ENCODE peak calls at places on chromosomes 1 and 21, in seven cellular contexts. E, A, G, Q, L, V and I are unnamed samples.

GRCh38 chr1:189609206-189609605 is 868.5 kb downstream of the BRINP3 start:
- DNase-seq in G (no peak), Q (no peak), V (no peak), A (no peak), E (no peak), L (no peak), I (no peak)

GRCh38 chr1:38451541-38451993 is 405.0 kb upstream of the POU3F1 start:
- DNase-seq in L (no peak), E (no peak), G (no peak), A (peak), V (no peak), Q (peak), I (no peak)

GRCh38 chr1:94276900-94277581 is 39.7 kb upstream of the ARHGAP29 start:
- DNase-seq in G (no peak), V (no peak), A (no peak), L (no peak), Q (no peak), E (no peak), I (no peak)

GRCh38 chr1:94209425-94209824 is 28.0 kb downstream of the ARHGAP29 start:
- DNase-seq in Q (peak), A (no peak), V (no peak), G (no peak), L (no peak), E (no peak), I (no peak)

GRCh38 chr1:62869217-62869754 is 85.4 kb downstream of the ATG4C start:
- DNase-seq in Q (no peak), V (no peak), G (no peak), A (no peak), E (no peak), L (no peak), I (no peak)

GRCh38 chr1:202005958-202006357 is 4.4 kb upstream of the ELF3 start:
- DNase-seq in V (no peak), G (no peak), A (peak), L (no peak), E (no peak), Q (no peak), I (no peak)

GRCh38 chr1:81349194-81349965 is 451.4 kb upstream of the ADGRL2 start:
- DNase-seq in V (no peak), E (no peak), L (no peak), Q (no peak), G (no peak), A (no peak), I (no peak)

GRCh38 chr1:112849425-112849966 is 106.5 kb downstream of the SLC16A1 start:
- DNase-seq in G (peak), A (no peak), Q (peak), V (no peak), E (peak), L (no peak), I (no peak)

GRCh38 chr1:196651637-196652215 is at the start of gene CFH:
- DNase-seq in Q (peak), A (peak), L (no peak), E (no peak), G (no peak), V (no peak), I (no peak)

GRCh38 chr1:188689542-188689941 is 1788.1 kb downstream of the BRINP3 start:
- DNase-seq in G (no peak), V (no peak), A (no peak), Q (peak), L (no peak), E (no peak), I (no peak)

GRCh38 chr1:44002606-44003157 is 11.3 kb downstream of the CCDC24 start:
- DNase-seq in L (no peak), E (no peak), V (no peak), G (no peak), A (no peak), Q (no peak), I (no peak)

GRCh38 chr1:30088594-30089556 is 634.5 kb downstream of the MATN1 start:
- DNase-seq in E (peak), V (no peak), Q (no peak), G (no peak), L (no peak), A (peak), I (no peak)

GRCh38 chr1:224616761-224617409 is 768 bp downstream of the CNIH3 start:
- DNase-seq in A (no peak), L (no peak), Q (no peak), G (no peak), E (no peak), V (no peak), I (no peak)

GRCh38 chr1:184709418-184709817 is 45.2 kb downstream of the EDEM3 start:
- DNase-seq in E (no peak), V (no peak), A (no peak), L (no peak), G (no peak), Q (no peak), I (no peak)

GRCh38 chr1:172895050-172895460 is 155.7 kb downstream of the TNFSF18 start:
- DNase-seq in V (no peak), A (no peak), G (no peak), E (no peak), L (no peak), Q (peak), I (no peak)

GRCh38 chr1:165235158-165235776 is 121.2 kb downstream of the LMX1A start:
- DNase-seq in L (peak), V (no peak), A (no peak), E (no peak), G (no peak), Q (no peak), I (no peak)

GRCh38 chr1:184754479-184755225 is at the start of gene EDEM3:
- DNase-seq in Q (peak), L (peak), V (peak), E (peak), A (peak), G (peak), I (peak)

GRCh38 chr1:156488566-156489165 is 11.9 kb downstream of the MEF2D start:
- DNase-seq in L (no peak), E (peak), G (no peak), V (no peak), Q (no peak), A (no peak), I (no peak)

GRCh38 chr1:178937770-178938169 is 66.9 kb upstream of the ANGPTL1 start:
- DNase-seq in G (no peak), A (no peak), E (no peak), L (no peak), Q (no peak), V (no peak), I (no peak)

GRCh38 chr1:28246427-28246832 is 10.5 kb downstream of the ATP5IF1 start:
- DNase-seq in V (no peak), Q (peak), E (peak), G (no peak), L (no peak), A (no peak), I (no peak)

GRCh38 chr1:5423109-5423508 is 569.1 kb downstream of the NPHP4 start:
- DNase-seq in V (no peak), L (no peak), G (no peak), A (no peak), Q (no peak), E (no peak), I (no peak)

GRCh38 chr1:11990303-11991032 is 10.2 kb downstream of the MFN2 start:
- DNase-seq in V (no peak), L (no peak), Q (peak), A (no peak), E (no peak), G (peak), I (no peak)

GRCh38 chr1:117586747-117587478 is 18.9 kb upstream of the TENT5C start:
- DNase-seq in G (no peak), V (no peak), L (no peak), A (no peak), Q (no peak), E (no peak), I (no peak)

GRCh38 chr1:161132410-161133219 is at the start of gene DEDD:
- DNase-seq in Q (peak), G (peak), E (peak), A (peak), V (peak), L (peak), I (peak)
- TF ChIP-seq POLR2A in Q (no peak), G (peak), E (peak), A (peak), V (peak), L (peak), I (peak)

GRCh38 chr1:114216431-114217173 is 62.9 kb upstream of the SYT6 start:
- DNase-seq in E (no peak), V (no peak), Q (no peak), G (no peak), L (no peak), A (no peak), I (no peak)

GRCh38 chr1:114214016-114214415 is 60.3 kb upstream of the SYT6 start:
- DNase-seq in A (no peak), V (no peak), L (no peak), G (no peak), Q (no peak), E (no peak), I (no peak)

GRCh38 chr1:114218397-114219237 is 64.9 kb upstream of the SYT6 start:
- DNase-seq in A (no peak), V (no peak), G (no peak), L (no peak), E (no peak), Q (no peak), I (no peak)

GRCh38 chr1:114219247-114219872 is 65.7 kb upstream of the SYT6 start:
- DNase-seq in Q (peak), V (no peak), G (no peak), E (no peak), A (peak), L (no peak), I (no peak)

DNA sequence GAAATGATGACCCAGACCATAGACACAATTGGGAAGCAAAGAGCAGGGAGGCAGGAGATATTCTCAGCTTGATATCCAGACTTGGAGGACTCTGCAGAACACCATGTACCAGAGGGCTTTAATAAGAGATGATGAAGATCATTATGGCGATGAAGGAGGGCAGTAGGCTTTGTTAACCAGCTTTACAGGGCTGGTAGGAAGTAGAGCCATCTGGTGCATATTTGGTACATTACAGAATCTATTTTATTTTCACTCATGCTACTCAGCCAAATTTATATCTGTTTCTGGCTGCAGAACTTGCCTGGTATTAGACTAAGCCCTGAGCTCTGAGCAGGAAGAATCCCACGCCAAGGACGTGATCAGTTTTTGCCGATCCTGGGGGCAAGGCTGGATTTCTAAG is 61.8 kb upstream of the SYT6 start:
- DNase-seq in G (no peak), Q (no peak), V (no peak), L (no peak), A (no peak), E (no peak), I (no peak)
- TF ChIP-seq CTCF in G (no peak), Q (no peak), V (no peak), L (peak), A (peak), E (no peak), I (no peak)

DNA sequence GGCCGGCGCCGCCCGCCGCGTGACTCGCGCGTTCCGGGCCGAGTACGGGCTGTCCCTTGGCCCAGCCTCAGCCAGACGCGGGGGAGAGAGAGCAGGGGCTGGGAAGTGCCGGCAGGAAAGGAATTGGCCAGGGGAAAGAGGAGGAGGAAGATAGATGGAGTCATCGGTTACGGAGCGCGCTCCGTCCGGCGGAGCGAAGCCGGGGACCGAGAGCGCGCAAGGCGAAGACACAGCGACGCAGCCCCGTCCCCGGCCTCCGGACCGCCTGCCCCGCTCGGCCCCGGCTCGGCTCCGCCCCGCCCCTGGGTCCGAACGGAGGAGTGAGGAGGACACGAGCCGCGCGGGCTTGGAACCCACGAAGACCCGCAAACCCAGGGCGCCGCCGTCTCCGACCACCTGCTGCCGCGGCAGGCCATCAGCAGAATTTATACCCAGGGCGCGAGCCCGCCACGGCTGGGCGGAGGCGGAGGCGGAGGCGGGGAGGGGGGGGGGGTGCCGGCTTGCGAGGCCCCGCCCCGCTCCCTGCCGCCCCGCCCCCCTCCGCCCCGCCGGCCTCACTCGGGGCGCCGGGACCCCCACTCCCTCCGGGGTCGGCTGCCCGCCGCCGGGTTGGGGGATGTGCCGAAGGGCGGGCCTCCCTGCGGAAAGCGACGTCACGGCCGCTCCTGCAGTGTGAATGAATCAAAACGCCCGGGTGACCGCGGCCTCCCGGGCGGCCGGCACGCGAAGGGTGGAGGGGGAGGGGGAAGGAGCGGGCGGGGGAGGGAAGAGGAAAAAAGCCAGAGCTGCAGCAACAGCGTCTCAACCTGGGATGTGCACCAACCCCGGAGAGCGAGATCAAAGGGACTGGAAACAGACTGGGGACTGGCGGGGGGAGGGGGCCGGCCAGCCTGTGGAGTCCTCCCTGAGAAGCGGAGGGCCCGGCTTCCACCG is at the start of gene LHX4:
- DNase-seq in Q (no peak), E (no peak), G (no peak), L (no peak), A (peak), V (no peak), I (peak)
- TF ChIP-seq POLR2A in Q (no peak), E (no peak), G (no peak), L (no peak), A (no peak), V (no peak), I (no peak)

GRCh38 chr1:2311184-2312032 is 79.9 kb downstream of the MORN1 start:
- DNase-seq in A (peak), G (no peak), Q (peak), L (no peak), E (peak), V (no peak), I (peak)
- TF ChIP-seq CTCF in A (peak), G (peak), Q (peak), L (no peak), E (peak), V (peak), I (peak)

GRCh38 chr21:43928726-43929125 is 63.7 kb downstream of the AGPAT3 start:
- DNase-seq in A (no peak), E (no peak), V (no peak), Q (no peak), G (no peak), L (no peak), I (no peak)

GRCh38 chr21:43928230-43928607 is 63.2 kb downstream of the AGPAT3 start:
- DNase-seq in V (no peak), L (no peak), A (no peak), Q (no peak), E (no peak), G (no peak), I (no peak)

GRCh38 chr21:43930074-43930847 is 65.2 kb downstream of the AGPAT3 start:
- DNase-seq in V (no peak), L (no peak), G (peak), Q (no peak), E (no peak), A (no peak), I (no peak)

GRCh38 chr21:43930848-43931384 is 65.9 kb downstream of the AGPAT3 start:
- DNase-seq in A (no peak), V (no peak), L (no peak), G (peak), Q (no peak), E (no peak), I (no peak)

GRCh38 chr21:43929217-43929971 is 64.4 kb downstream of the AGPAT3 start:
- DNase-seq in E (no peak), G (peak), A (no peak), L (no peak), Q (no peak), V (no peak), I (no peak)
- TF ChIP-seq POLR2A in E (no peak), G (peak), A (no peak), L (no peak), Q (no peak), V (no peak), I (no peak)

GRCh38 chr1:59390307-59390706 is 93.4 kb downstream of the FGGY start:
- DNase-seq in L (no peak), G (no peak), A (no peak), Q (no peak), E (no peak), V (no peak), I (no peak)

GRCh38 chr1:59389847-59390246 is 93.0 kb downstream of the FGGY start:
- DNase-seq in G (no peak), Q (no peak), V (no peak), L (no peak), A (no peak), E (no peak), I (no peak)

GRCh38 chr1:59394706-59395417 is 98.0 kb downstream of the FGGY start:
- DNase-seq in V (no peak), Q (no peak), G (no peak), E (no peak), L (no peak), A (peak), I (no peak)

GRCh38 chr1:59393211-59394180 is 96.6 kb downstream of the FGGY start:
- DNase-seq in A (peak), Q (peak), L (peak), E (peak), V (peak), G (peak), I (peak)

GRCh38 chr1:59391216-59392179 is 94.6 kb downstream of the FGGY start:
- DNase-seq in A (peak), Q (no peak), E (no peak), L (no peak), V (no peak), G (no peak), I (no peak)
- TF ChIP-seq CTCF in A (no peak), Q (no peak), E (no peak), L (no peak), V (no peak), G (no peak), I (no peak)

GRCh38 chr1:155016231-155016831 is 13.7 kb downstream of the ZBTB7B start:
- DNase-seq in L (no peak), E (peak), V (no peak), A (no peak), Q (no peak), G (no peak), I (peak)

GRCh38 chr1:155018617-155019348 is 14.8 kb downstream of the DCST2 start:
- DNase-seq in Q (no peak), L (no peak), G (no peak), E (no peak), A (no peak), V (no peak), I (no peak)

GRCh38 chr1:155019377-155020245 is 14.0 kb downstream of the DCST2 start:
- DNase-seq in L (no peak), Q (no peak), A (no peak), V (no peak), G (no peak), E (no peak), I (no peak)

GRCh38 chr1:155017021-155017945 is 14.7 kb downstream of the ZBTB7B start:
- DNase-seq in Q (peak), V (peak), L (peak), G (peak), A (peak), E (peak), I (peak)

DNA sequence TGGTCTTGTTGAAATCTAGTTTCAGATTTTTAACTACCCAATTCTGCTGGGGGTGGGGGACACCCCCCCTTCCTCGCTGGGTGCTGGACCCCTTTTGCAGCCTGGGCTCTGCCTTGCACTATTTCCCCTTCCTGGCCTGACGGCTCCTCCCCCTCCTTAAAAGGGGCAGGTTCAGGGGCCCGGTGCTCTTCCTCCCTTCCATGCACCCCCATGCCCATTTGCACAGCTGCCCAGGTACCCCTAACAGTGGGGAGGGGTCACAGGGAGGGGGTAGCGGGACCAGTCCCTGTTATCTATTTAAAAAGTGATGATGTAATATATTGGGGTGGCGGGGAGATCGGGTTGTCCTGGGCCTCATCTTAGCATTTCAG is 15.3 kb downstream of the ZBTB7B start:
- DNase-seq in V (no peak), E (no peak), L (peak), G (no peak), Q (no peak), A (no peak), I (peak)
- TF ChIP-seq POLR2A in V (no peak), E (no peak), L (peak), G (no peak), Q (no peak), A (peak), I (no peak)

GRCh38 chr1:213008564-213008963 is 7.1 kb downstream of the ANGEL2 start:
- DNase-seq in G (no peak), L (no peak), A (no peak), E (no peak), Q (no peak), V (no peak), I (no peak)

GRCh38 chr1:213003281-213003680 is 12.4 kb downstream of the ANGEL2 start:
- DNase-seq in V (no peak), Q (no peak), E (no peak), G (no peak), A (no peak), L (no peak), I (no peak)
- TF ChIP-seq CTCF in V (no peak), Q (no peak), E (no peak), G (no peak), A (no peak), L (no peak), I (no peak)

GRCh38 chr1:109187127-109187526 is 26.6 kb upstream of the SARS1 start:
- DNase-seq in Q (no peak), E (no peak), L (no peak), G (no peak), A (no peak), V (no peak), I (no peak)
- TF ChIP-seq POLR2A in Q (no peak), E (no peak), L (no peak), G (no peak), A (no peak), V (no peak), I (no peak)

DNA sequence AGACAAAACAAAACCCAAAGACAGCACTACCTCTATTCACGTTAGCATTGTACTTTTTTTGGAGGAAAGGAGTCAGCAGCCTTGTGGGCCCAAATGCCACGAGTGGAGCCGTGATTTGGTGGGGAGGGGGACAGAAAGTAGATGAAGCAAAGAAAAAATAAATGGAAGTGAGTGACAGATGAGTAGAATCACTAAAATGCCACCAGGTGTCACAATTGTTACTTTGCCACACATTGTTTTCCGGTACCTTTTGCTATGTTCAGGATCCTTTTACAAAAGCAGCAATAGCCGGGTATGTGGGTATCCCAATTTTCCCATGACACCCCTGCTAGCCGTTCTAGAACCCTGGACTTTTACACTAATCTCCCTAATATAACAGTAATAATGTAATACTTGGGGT is 85.0 kb upstream of the AK4 start:
- DNase-seq in A (peak), V (no peak), G (no peak), L (no peak), Q (no peak), E (no peak), I (no peak)
- TF ChIP-seq CTCF in A (peak), V (no peak), G (no peak), L (no peak), Q (no peak), E (no peak), I (no peak)